ENCODE peak calls at places on chromosomes 11 and 22, in seven cellular contexts. Z is hippocampal formation; E is activated naive CD4-positive, alpha-beta T cell treated with anti-CD3 and anti-CD28 coated beads for 36 hours; L is NAMALWA; O is astrocyte of the hippocampus; Y is Panc1; W is sigmoid colon. U is an unnamed sample.

GRCh38 chr11:75279273-75279672 is 38.7 kb downstream of the TPBGL start:
- DNase-seq in Z (no peak), E (no peak), L (no peak), O (peak), Y (no peak), W (peak), U (no peak)

GRCh38 chr11:44138980-44139379 is 43.5 kb downstream of the EXT2 start:
- DNase-seq in Z (no peak), E (no peak), L (no peak), O (no peak), Y (no peak), W (no peak), U (no peak)

GRCh38 chr22:39144101-39144815 is 8.2 kb downstream of the CBX7 start:
- DNase-seq in Z (no peak), E (peak), L (peak), O (peak), Y (no peak), W (peak), U (peak)

GRCh38 chr11:12971955-12972354 is 37.2 kb upstream of the RASSF10 start:
- DNase-seq in Z (no peak), E (no peak), L (no peak), O (no peak), Y (no peak), W (no peak), U (no peak)

GRCh38 chr22:42194953-42195352 is 64.3 kb upstream of the CYP2D6 start:
- DNase-seq in Z (no peak), E (no peak), L (no peak), O (no peak), Y (no peak), W (no peak), U (no peak)

GRCh38 chr11:115802641-115803040 is 298.4 kb upstream of the CADM1 start:
- DNase-seq in Z (no peak), E (no peak), L (no peak), O (no peak), Y (no peak), W (no peak), U (no peak)

GRCh38 chr11:129321076-129321475 is 54.6 kb upstream of the BARX2 start:
- DNase-seq in Z (no peak), E (no peak), L (no peak), O (no peak), Y (no peak), W (no peak), U (no peak)

GRCh38 chr11:119374632-119375394 is 6.7 kb downstream of the USP2 start:
- DNase-seq in Z (peak), E (no peak), L (no peak), O (no peak), Y (no peak), W (no peak), U (no peak)

GRCh38 chr11:104713366-104713765 is 184.9 kb downstream of the CASP12 start:
- DNase-seq in Z (no peak), E (no peak), L (no peak), O (peak), Y (no peak), W (no peak), U (no peak)

U was measured in GM12865.